ENCODE peak calls at places on chromosomes 12 and 14, in four cellular contexts. J is dorsolateral prefrontal cortex, L is GM06990, E is IMR-90. B is an unnamed sample.

GRCh38 chr14:91154851-91155625 is 41.2 kb downstream of the DGLUCY start:
- DNase-seq in J (no peak), L (no peak), E (peak), B (no peak)

GRCh38 chr12:66041651-66042363 is 88.7 kb downstream of the LLPH start:
- DNase-seq in J (no peak), L (no peak), E (no peak), B (no peak)

GRCh38 chr12:68225576-68226476 is at the start of gene IL26:
- DNase-seq in J (no peak), L (no peak), E (no peak), B (no peak)

GRCh38 chr14:91249841-91250616 is 5.5 kb upstream of the GPR68 start:
- DNase-seq in J (no peak), L (peak), E (no peak), B (no peak)

GRCh38 chr12:58204086-58204485 is 262.7 kb downstream of the ATP23 start:
- DNase-seq in J (no peak), L (no peak), E (peak), B (no peak)

GRCh38 chr12:71426030-71426570 is 13.5 kb upstream of the LGR5 start:
- DNase-seq in J (no peak), L (no peak), E (no peak), B (no peak)

GRCh38 chr14:89485264-89485663 is 68.2 kb upstream of the FOXN3 start:
- DNase-seq in J (no peak), L (no peak), E (no peak), B (no peak)

GRCh38 chr14:65101631-65102440 is 481 bp downstream of the MAX start:
- DNase-seq in J (no peak), L (no peak), E (no peak), B (peak)

GRCh38 chr12:122878780-122879612 is 16.9 kb downstream of the VPS37B start:
- DNase-seq in J (no peak), L (no peak), E (no peak), B (no peak)

GRCh38 chr14:73262427-73263183 is 25.3 kb downstream of the PAPLN start:
- DNase-seq in J (peak), L (no peak), E (no peak), B (no peak)

GRCh38 chr14:105484069-105484996 is 2.4 kb upstream of the CRIP1 start:
- DNase-seq in J (no peak), L (no peak), E (no peak), B (no peak)

GRCh38 chr12:67116134-67116533 is 153.0 kb upstream of the CAND1 start:
- DNase-seq in J (no peak), L (no peak), E (no peak), B (no peak)

GRCh38 chr12:42143401-42144173 is 1.1 kb downstream of the GXYLT1 start:
- DNase-seq in J (no peak), L (no peak), E (peak), B (no peak)

GRCh38 chr12:9668141-9669018 is 1.1 kb upstream of the CLEC2D start:
- DNase-seq in J (no peak), L (peak), E (peak), B (no peak)

GRCh38 chr12:12696562-12697383 is 790 bp upstream of the GPR19 start:
- DNase-seq in J (peak), L (peak), E (peak), B (peak)

GRCh38 chr12:26188132-26188531 is 7.2 kb upstream of the SSPN start:
- DNase-seq in J (no peak), L (no peak), E (peak), B (no peak)

GRCh38 chr14:35985504-35986218 is 159.5 kb downstream of the BRMS1L start:
- DNase-seq in J (no peak), L (no peak), E (no peak), B (no peak)

GRCh38 chr14:80356413-80356812 is 145.1 kb upstream of the DIO2 start:
- DNase-seq in J (no peak), L (no peak), E (peak), B (no peak)

GRCh38 chr14:45177081-45177480 is 41.4 kb downstream of the FANCM start:
- DNase-seq in J (no peak), L (no peak), E (peak), B (no peak)

GRCh38 chr12:28955491-28955890 is 193.6 kb upstream of the FAR2 start:
- DNase-seq in J (no peak), L (no peak), E (peak), B (no peak)

GRCh38 chr12:77746108-77746507 is 84.6 kb upstream of the NAV3 start:
- DNase-seq in J (no peak), L (peak), E (peak), B (no peak)

GRCh38 chr12:67222302-67222701 is 46.9 kb upstream of the CAND1 start:
- DNase-seq in J (no peak), L (no peak), E (peak), B (no peak)

GRCh38 chr12:24599737-24600136 is 349.2 kb downstream of the BCAT1 start:
- DNase-seq in J (no peak), L (no peak), E (no peak), B (no peak)

GRCh38 chr12:24595652-24596235 is 353.2 kb downstream of the BCAT1 start:
- DNase-seq in J (no peak), L (no peak), E (peak), B (no peak)

GRCh38 chr12:24600559-24600958 is 348.3 kb downstream of the BCAT1 start:
- DNase-seq in J (no peak), L (no peak), E (no peak), B (no peak)

GRCh38 chr12:24600996-24601395 is 347.9 kb downstream of the BCAT1 start:
- DNase-seq in J (no peak), L (no peak), E (peak), B (no peak)

GRCh38 chr12:24596768-24597388 is 352.0 kb downstream of the BCAT1 start:
- DNase-seq in J (no peak), L (no peak), E (peak), B (no peak)
- TF ChIP-seq CTCF in J (peak), L (peak), E (peak), B (peak)

GRCh38 chr12:120367252-120367923 is 1.6 kb downstream of the MSI1 start:
- DNase-seq in J (no peak), L (no peak), E (no peak), B (peak)
- TF ChIP-seq CTCF in J (no peak), L (peak), E (peak), B (peak)

GRCh38 chr14:55593698-55594097 is 13.7 kb downstream of the KTN1 start:
- DNase-seq in J (no peak), L (no peak), E (no peak), B (no peak)
- TF ChIP-seq CTCF in J (no peak), L (no peak), E (no peak), B (no peak)

GRCh38 chr12:96902076-96902475 is 5.0 kb upstream of the NEDD1 start:
- DNase-seq in J (no peak), L (no peak), E (no peak), B (no peak)
- TF ChIP-seq CTCF in J (no peak), L (peak), E (peak), B (peak)

GRCh38 chr14:96225745-96226151 is 21.1 kb downstream of the BDKRB2 start:
- DNase-seq in J (no peak), L (no peak), E (peak), B (no peak)
- TF ChIP-seq CTCF in J (no peak), L (no peak), E (peak), B (peak)